ENCODE peak calls at places on chromosomes 1 and 21, in six cellular contexts. Q is AG09309; S is Calu3; T is CD8-positive, alpha-beta T cell; O is HL-60; K is coronary artery. L is an unnamed sample.

GRCh38 chr1:33472349-33472980 is at the start of gene ZSCAN20:
- DNase-seq in O (peak), T (peak), Q (peak), K (peak), S (peak), L (peak)

GRCh38 chr1:115669002-115669673 is 27.4 kb downstream of the VANGL1 start:
- DNase-seq in Q (no peak), T (no peak), S (no peak), K (no peak), O (no peak), L (no peak)

GRCh38 chr1:164768045-164768402 is 209.0 kb downstream of the PBX1 start:
- DNase-seq in S (no peak), K (no peak), O (no peak), T (no peak), Q (no peak), L (no peak)

GRCh38 chr1:221032616-221033342 is 153.5 kb downstream of the HLX start:
- DNase-seq in T (no peak), S (no peak), Q (no peak), O (no peak), K (no peak), L (no peak)

GRCh38 chr1:33654267-33654832 is 181.9 kb downstream of the ZSCAN20 start:
- DNase-seq in Q (peak), O (no peak), S (peak), T (no peak), K (no peak), L (no peak)

GRCh38 chr1:180173451-180173850 is 18.8 kb downstream of the QSOX1 start:
- DNase-seq in T (no peak), S (no peak), K (no peak), Q (no peak), O (no peak), L (no peak)

GRCh38 chr1:99599678-99600175 is 46.2 kb upstream of the PALMD start:
- DNase-seq in K (no peak), S (no peak), O (no peak), T (no peak), Q (no peak), L (no peak)

GRCh38 chr21:43703068-43703880 is 15.7 kb upstream of the PDXK start:
- DNase-seq in T (no peak), O (no peak), K (no peak), S (no peak), Q (no peak), L (no peak)

GRCh38 chr1:226877669-226878068 is 7.3 kb downstream of the PSEN2 start:
- DNase-seq in S (no peak), Q (no peak), O (no peak), K (no peak), T (no peak), L (no peak)

GRCh38 chr1:221274373-221274772 is 395.1 kb downstream of the HLX start:
- DNase-seq in O (no peak), K (no peak), S (no peak), Q (no peak), T (no peak), L (no peak)

GRCh38 chr1:64474639-64475038 is 4.7 kb downstream of the CACHD1 start:
- DNase-seq in Q (no peak), O (no peak), K (no peak), T (no peak), S (peak), L (no peak)

GRCh38 chr21:46001821-46002681 is 20.5 kb downstream of the COL6A1 start:
- DNase-seq in Q (no peak), T (no peak), K (no peak), S (no peak), O (no peak), L (peak)

GRCh38 chr1:245091818-245092637 is 62.8 kb upstream of the KIF26B start:
- DNase-seq in T (no peak), S (peak), K (no peak), Q (peak), O (no peak), L (no peak)

GRCh38 chr1:151992345-151993083 is 1.1 kb downstream of the S100A10 start:
- DNase-seq in S (peak), Q (peak), T (no peak), O (peak), K (peak), L (no peak)

DNA sequence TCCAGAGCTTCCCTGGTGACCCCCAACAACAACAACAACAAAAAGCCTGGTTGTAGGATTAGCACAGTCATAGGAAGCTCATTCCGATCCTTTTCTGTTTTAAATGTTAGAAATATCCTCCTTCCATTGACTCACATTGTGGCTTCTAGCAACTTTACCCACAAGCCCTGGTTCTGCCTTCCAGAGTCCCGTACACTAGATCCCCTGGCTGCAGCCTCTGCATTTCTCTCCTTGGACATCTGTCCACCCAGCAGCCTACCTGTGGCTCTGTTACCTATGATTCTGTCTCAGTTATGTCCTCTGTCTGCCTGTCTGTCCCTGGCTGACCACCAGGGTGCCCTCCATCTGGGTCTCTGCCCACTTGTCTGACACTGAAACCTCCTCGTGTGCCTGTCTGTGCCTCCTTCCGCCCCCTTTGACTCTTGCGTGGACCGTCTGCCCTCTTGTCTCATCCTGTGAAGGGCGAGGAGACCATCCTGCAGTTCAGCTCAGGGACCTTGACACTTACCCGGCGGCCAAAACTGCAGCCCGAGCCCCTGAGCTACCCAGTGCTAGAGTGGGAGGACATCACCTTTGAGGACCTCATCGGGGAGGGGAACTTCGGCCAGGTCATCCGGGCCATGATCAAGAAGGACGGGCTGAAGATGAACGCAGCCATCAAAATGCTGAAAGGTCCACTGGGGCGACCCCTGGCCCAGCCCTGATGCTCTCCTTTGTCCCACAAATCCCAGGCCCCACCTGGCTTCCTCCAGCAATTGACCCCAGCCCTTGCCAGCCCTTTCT is 16.1 kb downstream of the TIE1 start:
- DNase-seq in S (no peak), O (no peak), Q (no peak), K (no peak), T (no peak), L (no peak)
- TF ChIP-seq CTCF in S (no peak), O (no peak), Q (no peak), K (no peak), T (no peak), L (no peak)

DNA sequence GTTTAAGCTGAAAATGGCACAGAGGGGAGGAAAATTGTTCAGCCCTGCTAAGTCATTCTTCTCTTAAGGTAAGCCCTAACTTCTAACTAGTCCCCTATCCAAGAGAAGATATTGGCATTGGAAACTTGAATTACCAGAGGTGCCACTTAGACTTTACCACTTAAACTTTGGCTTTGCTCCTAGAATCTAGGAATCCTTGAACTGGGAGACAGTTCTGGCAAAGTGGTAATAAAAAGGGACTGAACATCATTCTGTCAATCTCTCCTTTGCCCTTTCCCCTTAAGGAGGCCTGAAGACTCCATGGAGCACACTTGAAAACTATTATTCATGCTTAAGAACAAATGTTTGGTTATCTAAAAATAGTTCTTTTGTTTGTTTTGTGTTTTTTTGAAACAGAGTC is 8.4 kb downstream of the ATP1A4 start:
- DNase-seq in Q (no peak), S (no peak), O (no peak), K (no peak), T (no peak), L (no peak)
- TF ChIP-seq CTCF in Q (no peak), S (no peak), O (no peak), K (no peak), T (no peak), L (no peak)

GRCh38 chr1:67441739-67442286 is 11.6 kb upstream of the SERBP1 start:
- DNase-seq in Q (no peak), O (no peak), T (no peak), S (no peak), K (no peak), L (no peak)
- TF ChIP-seq CTCF in Q (no peak), O (no peak), T (no peak), S (no peak), K (no peak), L (no peak)

DNA sequence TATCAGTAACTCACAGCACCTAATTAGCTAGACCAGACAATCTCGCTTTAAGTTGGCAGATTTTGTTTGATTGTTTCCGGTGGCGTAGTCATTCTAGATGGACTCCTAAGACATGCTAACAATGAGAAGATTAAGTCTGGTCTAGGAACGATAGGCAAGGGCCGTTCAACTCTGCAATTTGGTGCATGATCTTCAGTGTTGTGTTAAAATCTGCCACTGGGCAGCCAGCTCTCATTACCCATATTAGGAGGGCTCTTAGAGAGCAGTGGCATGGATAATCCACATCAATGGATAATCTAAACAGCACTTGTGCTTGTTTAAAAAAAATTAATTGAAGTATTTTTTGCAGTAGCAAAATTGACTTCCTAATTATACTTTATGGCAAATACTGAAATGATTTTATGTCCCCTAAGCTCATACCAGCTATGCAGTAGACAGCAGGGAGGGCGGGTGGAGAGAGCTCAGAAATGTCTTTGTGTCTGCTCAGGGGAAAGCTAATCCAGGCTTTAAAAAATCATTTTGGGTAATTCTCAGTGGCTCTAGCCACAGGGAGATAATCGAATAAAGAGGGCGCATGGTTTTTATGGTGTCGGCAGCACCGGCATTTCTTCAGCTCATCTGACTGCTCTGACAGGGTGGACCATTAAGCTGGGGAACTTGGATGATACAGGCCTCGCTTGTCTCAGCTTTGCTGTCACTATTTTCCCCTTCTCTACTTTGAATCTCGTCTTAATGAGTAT is 48.5 kb upstream of the IKBKE start:
- DNase-seq in O (no peak), S (no peak), T (no peak), Q (no peak), K (no peak), L (no peak)
- TF ChIP-seq CTCF in O (no peak), S (no peak), T (no peak), Q (no peak), K (no peak), L (no peak)

DNA sequence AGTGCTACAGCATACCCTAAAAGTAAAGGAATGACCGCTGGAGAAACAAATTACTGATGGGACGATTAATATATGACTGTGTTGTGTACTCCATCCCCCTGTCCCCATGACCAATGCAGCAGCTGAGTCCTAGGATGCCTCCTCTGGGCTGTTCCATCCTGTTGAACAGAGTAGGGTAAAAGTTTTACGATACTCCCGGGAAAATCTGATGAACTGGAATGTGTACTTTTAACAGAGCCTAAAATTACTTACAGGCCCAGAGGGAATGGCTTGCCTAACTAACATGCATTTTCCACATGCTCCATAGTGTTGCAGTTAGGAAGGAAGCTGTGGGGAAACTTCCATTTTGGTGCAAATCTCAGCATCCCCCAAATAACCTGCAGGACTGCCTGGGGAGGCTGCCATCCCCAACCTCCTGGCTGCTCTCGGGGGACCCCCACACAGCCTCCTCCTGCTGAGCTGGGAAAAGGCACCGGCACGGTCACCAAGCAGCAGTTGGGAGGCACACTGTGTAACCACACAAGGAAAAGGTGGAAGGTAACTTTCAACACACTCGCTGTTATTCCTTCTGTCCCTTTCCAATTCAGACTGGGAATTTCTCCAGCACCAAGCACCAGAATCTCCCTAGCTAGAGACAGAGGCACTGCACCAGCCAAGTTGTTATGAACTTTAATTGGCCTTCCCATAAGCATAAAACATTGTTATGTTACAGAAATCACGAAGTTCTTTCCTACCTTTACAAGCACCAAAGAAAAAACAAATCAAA is 97.2 kb downstream of the BCAR3 start:
- DNase-seq in O (no peak), Q (no peak), S (no peak), T (no peak), K (no peak), L (no peak)
- TF ChIP-seq CTCF in O (no peak), Q (no peak), S (no peak), T (no peak), K (no peak), L (no peak)

GRCh38 chr21:26813426-26813998 is 31.7 kb downstream of the ADAMTS1 start:
- DNase-seq in T (no peak), S (no peak), O (no peak), Q (no peak), K (no peak), L (no peak)
- TF ChIP-seq CTCF in T (no peak), S (no peak), O (no peak), Q (no peak), K (no peak), L (no peak)

GRCh38 chr1:91997607-91998195 is 32.1 kb upstream of the EPHX4 start:
- DNase-seq in T (no peak), O (peak), S (peak), Q (peak), K (no peak), L (no peak)
- TF ChIP-seq CTCF in T (peak), O (peak), S (peak), Q (peak), K (no peak), L (peak)

GRCh38 chr1:174712541-174712940 is 264.8 kb downstream of the GPR52 start:
- DNase-seq in K (no peak), S (no peak), Q (no peak), T (no peak), O (no peak), L (no peak)
- TF ChIP-seq CTCF in K (no peak), S (no peak), Q (no peak), T (no peak), O (no peak), L (no peak)

GRCh38 chr1:188463919-188464318 is 1635.2 kb downstream of the PLA2G4A start:
- DNase-seq in O (no peak), T (no peak), K (no peak), S (no peak), Q (no peak), L (no peak)
- TF ChIP-seq CTCF in O (no peak), T (no peak), K (no peak), S (peak), Q (no peak), L (no peak)

DNA sequence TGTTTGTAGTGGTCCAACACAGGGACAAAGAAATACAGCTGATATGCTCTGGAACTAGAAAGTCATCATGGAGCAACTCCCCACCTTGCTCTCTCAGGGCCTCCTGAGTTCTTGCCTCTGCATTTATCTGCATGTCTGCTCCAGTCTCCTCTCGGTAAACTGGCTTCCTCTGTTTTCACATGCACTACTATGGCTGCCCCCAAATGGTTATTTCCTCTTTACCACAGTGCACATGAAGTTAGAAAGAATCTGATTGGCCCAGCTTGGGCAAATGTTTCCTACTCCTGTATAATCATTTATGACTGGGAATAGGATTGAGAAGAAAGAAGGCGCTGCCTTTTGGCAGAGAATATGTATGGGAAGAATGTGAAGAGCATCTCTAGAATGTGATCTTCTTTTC is 16.5 kb upstream of the PSMB2 start:
- DNase-seq in Q (no peak), O (no peak), K (no peak), T (no peak), S (no peak), L (no peak)
- TF ChIP-seq CTCF in Q (no peak), O (no peak), K (no peak), T (no peak), S (no peak), L (no peak)

L was measured in progenitor cell of endocrine pancreas.